ENCODE peak calls at places on chromosome 1, in four cellular contexts. Z, U, P and W are unnamed samples.
A peak's percentile ranks its signal among the peaks of the same experiment; 100 is the strongest.

GRCh38 chr1:207695943-207696342 is 51.0 kb downstream of the CR1L start:
- DNase-seq in Z (no peak), P (no peak), U (no peak), W (no peak)

GRCh38 chr1:8027748-8028631 is 1.9 kb upstream of the ERRFI1 start:
- DNase-seq in Z (no peak), P (no peak), U (no peak), W (no peak)

GRCh38 chr1:31099283-31100063 is 34.0 kb upstream of the PUM1 start:
- DNase-seq in P (no peak), U (no peak), Z (no peak), W (no peak)

GRCh38 chr1:91803847-91804545 is 82.0 kb downstream of the TGFBR3 start:
- DNase-seq in U (no peak), P (no peak), Z (peak; percentile 60), W (no peak)

GRCh38 chr1:63813829-63814277 is 40.0 kb downstream of the ROR1 start:
- DNase-seq in U (no peak), Z (no peak), P (no peak), W (no peak)

GRCh38 chr1:59204001-59204400 is 92.9 kb upstream of the FGGY start:
- DNase-seq in Z (no peak), U (no peak), P (peak; percentile 42), W (no peak)

GRCh38 chr1:35264861-35265260 is 3.6 kb upstream of the ZMYM4 start:
- DNase-seq in U (no peak), Z (no peak), P (no peak), W (no peak)

GRCh38 chr1:183834568-183834967 is 29.6 kb downstream of the RGL1 start:
- DNase-seq in Z (no peak), P (no peak), U (no peak), W (no peak)

GRCh38 chr1:151839457-151840409 is at the start of gene C2CD4D:
- DNase-seq in P (peak; percentile 31), U (peak; percentile 82), Z (no peak), W (peak; percentile 62)

GRCh38 chr1:192579319-192579738 is 3.8 kb downstream of the RGS1 start:
- DNase-seq in P (no peak), U (no peak), Z (no peak), W (no peak)

GRCh38 chr1:214241060-214241459 is 39.9 kb upstream of the SMYD2 start:
- DNase-seq in Z (no peak), P (no peak), U (no peak), W (no peak)

GRCh38 chr1:241627453-241628329 is 12.5 kb downstream of the CHML start:
- DNase-seq in P (no peak), U (peak; percentile 25), Z (peak; percentile 32), W (no peak)

GRCh38 chr1:60245371-60245770 is 171.8 kb upstream of the C1orf87 start:
- DNase-seq in Z (no peak), P (no peak), U (no peak), W (no peak)

GRCh38 chr1:44453798-44454349 is 48.8 kb downstream of the RNF220 start:
- DNase-seq in Z (no peak), P (no peak), U (no peak), W (no peak)

GRCh38 chr1:169833179-169833901 is 38.6 kb upstream of the METTL18 start:
- DNase-seq in U (no peak), P (no peak), Z (no peak), W (no peak)

GRCh38 chr1:19815801-19816736 is 986 bp upstream of the RNF186 start:
- DNase-seq in P (no peak), Z (no peak), U (peak; percentile 24), W (no peak)

GRCh38 chr1:219027161-219027673 is 146.5 kb upstream of the LYPLAL1 start:
- DNase-seq in Z (no peak), P (no peak), U (no peak), W (no peak)

GRCh38 chr1:117320515-117320914 is 46.7 kb upstream of the MAN1A2 start:
- DNase-seq in P (no peak), Z (no peak), U (no peak), W (no peak)

GRCh38 chr1:181179980-181180964 is 91.8 kb downstream of the IER5 start:
- DNase-seq in P (peak; percentile 73), Z (peak; percentile 11), U (peak; percentile 48), W (no peak)

GRCh38 chr1:110240476-110241210 is 30.5 kb downstream of the KCNC4 start:
- DNase-seq in U (peak; percentile 45), P (no peak), Z (no peak), W (no peak)

GRCh38 chr1:228174482-228175315 is 9.1 kb downstream of the IBA57 start:
- DNase-seq in U (no peak), Z (no peak), P (no peak), W (no peak)

GRCh38 chr1:171576144-171576543 is 45.9 kb upstream of the MYOCOS start:
- DNase-seq in Z (no peak), U (no peak), P (no peak), W (no peak)

GRCh38 chr1:21294266-21295058 is 4.2 kb upstream of the ECE1 start:
- DNase-seq in P (no peak), U (no peak), Z (peak; percentile 78), W (no peak)

GRCh38 chr1:38009841-38010180 is 2.7 kb upstream of the UTP11 start:
- DNase-seq in Z (no peak), U (no peak), P (no peak), W (no peak)

GRCh38 chr1:177209357-177209756 is 38.6 kb downstream of the BRINP2 start:
- DNase-seq in U (no peak), Z (no peak), P (peak; percentile 52), W (no peak)

GRCh38 chr1:30140566-30140965 is 582.8 kb downstream of the MATN1 start:
- DNase-seq in U (no peak), Z (no peak), P (no peak), W (no peak)

GRCh38 chr1:30329263-30329753 is 394.1 kb downstream of the MATN1 start:
- DNase-seq in Z (no peak), P (no peak), U (no peak), W (peak; percentile 4)

GRCh38 chr1:155218854-155219591 is 10.5 kb downstream of the MTX1 start:
- DNase-seq in U (peak; percentile 7), Z (no peak), P (no peak), W (no peak)

GRCh38 chr1:19395678-19396192 is 83.6 kb downstream of the SLC66A1 start:
- DNase-seq in U (no peak), Z (no peak), P (no peak), W (no peak)

GRCh38 chr1:218785928-218786327 is 387.8 kb upstream of the LYPLAL1 start:
- DNase-seq in Z (no peak), U (no peak), P (peak; percentile 50), W (no peak)

GRCh38 chr1:64163972-64164371 is 39.5 kb upstream of the UBE2U start:
- DNase-seq in Z (no peak), U (no peak), P (no peak), W (no peak)